ENCODE peak calls at places on chromosomes 13 and 19, in eight cellular contexts. Z, G, Y, O, M, J, T and Q are unnamed samples.

GRCh38 chr19:38394488-38394887 is 6.0 kb downstream of the SPRED3 start:
- DNase-seq in T (no peak), J (peak), Y (no peak), G (no peak), O (peak), Z (peak), M (no peak), Q (no peak)

GRCh38 chr19:40576181-40576584 is 490 bp upstream of the SHKBP1 start:
- DNase-seq in O (no peak), Y (no peak), T (no peak), G (no peak), Z (no peak), J (no peak), M (peak), Q (no peak)

GRCh38 chr19:1411255-1412191 is 4.1 kb downstream of the DAZAP1 start:
- DNase-seq in Y (no peak), M (no peak), Z (peak), J (no peak), G (peak), T (no peak), O (no peak), Q (no peak)

GRCh38 chr13:62512194-62513141 is 1096.8 kb upstream of the PCDH20 start:
- DNase-seq in T (no peak), O (peak), Z (peak), Y (peak), M (peak), G (peak), J (peak), Q (no peak)

GRCh38 chr19:5882421-5882968 is 12.2 kb upstream of the FUT5 start:
- DNase-seq in Y (no peak), G (no peak), O (peak), J (no peak), T (no peak), Z (no peak), M (no peak), Q (no peak)

GRCh38 chr19:10736916-10737551 is 19.2 kb downstream of the DNM2 start:
- DNase-seq in J (no peak), Z (no peak), M (no peak), G (no peak), Y (no peak), T (no peak), O (no peak), Q (no peak)

GRCh38 chr19:38270587-38271167 is 6.3 kb downstream of the SPINT2 start:
- DNase-seq in O (peak), G (peak), Y (no peak), M (no peak), T (no peak), Z (no peak), J (no peak), Q (no peak)

GRCh38 chr19:1266116-1266817 is 2.9 kb upstream of the CIRBP start:
- DNase-seq in Y (no peak), T (no peak), Z (peak), O (peak), G (peak), J (peak), M (peak), Q (peak)

GRCh38 chr19:10744222-10744847 is 26.5 kb downstream of the DNM2 start:
- DNase-seq in O (no peak), J (no peak), G (no peak), M (no peak), Z (no peak), T (no peak), Y (no peak), Q (no peak)

GRCh38 chr19:35048911-35049411 is 7.4 kb downstream of the HPN start:
- DNase-seq in T (no peak), G (no peak), J (no peak), O (no peak), M (no peak), Y (no peak), Z (no peak), Q (no peak)

GRCh38 chr19:3321696-3322095 is 44.7 kb upstream of the NFIC start:
- DNase-seq in Z (no peak), M (no peak), O (no peak), G (no peak), J (no peak), T (no peak), Y (no peak), Q (no peak)

GRCh38 chr19:48806518-48806817 is 4.4 kb downstream of the BCAT2 start:
- DNase-seq in O (no peak), Z (no peak), J (peak), T (no peak), M (no peak), Y (no peak), G (no peak), Q (peak)

GRCh38 chr19:38666662-38667448 is 19.4 kb downstream of the ACTN4 start:
- DNase-seq in Z (peak), O (peak), G (no peak), T (no peak), Y (no peak), M (peak), J (peak), Q (peak)

GRCh38 chr13:112354330-112355273 is 21.6 kb upstream of the SPACA7 start:
- DNase-seq in Z (no peak), J (no peak), O (no peak), T (no peak), G (no peak), M (no peak), Y (no peak), Q (no peak)

GRCh38 chr19:850979-851335 is 1.1 kb upstream of the ELANE start:
- DNase-seq in T (no peak), G (no peak), Z (no peak), Y (no peak), O (no peak), J (no peak), M (no peak), Q (no peak)

GRCh38 chr19:50723069-50723468 is at the start of gene CLEC11A:
- DNase-seq in M (no peak), O (peak), G (no peak), Y (peak), T (no peak), J (no peak), Z (peak), Q (peak)

GRCh38 chr13:50905256-50905655 is 4.3 kb upstream of the RNASEH2B start:
- DNase-seq in J (no peak), T (no peak), O (no peak), M (no peak), G (no peak), Y (no peak), Z (no peak), Q (no peak)

GRCh38 chr19:48638831-48639381 is 1.7 kb upstream of the DBP start:
- DNase-seq in Z (no peak), M (peak), J (no peak), Y (no peak), T (no peak), G (no peak), O (no peak), Q (no peak)

GRCh38 chr13:75139291-75139690 is 342.7 kb downstream of the TBC1D4 start:
- DNase-seq in T (no peak), J (no peak), Z (peak), M (no peak), Y (no peak), O (peak), G (no peak), Q (no peak)

GRCh38 chr19:18899624-18900560 is 3.9 kb upstream of the CERS1 start:
- DNase-seq in Y (no peak), M (no peak), G (no peak), Z (no peak), O (no peak), T (no peak), J (no peak), Q (no peak)

DNA sequence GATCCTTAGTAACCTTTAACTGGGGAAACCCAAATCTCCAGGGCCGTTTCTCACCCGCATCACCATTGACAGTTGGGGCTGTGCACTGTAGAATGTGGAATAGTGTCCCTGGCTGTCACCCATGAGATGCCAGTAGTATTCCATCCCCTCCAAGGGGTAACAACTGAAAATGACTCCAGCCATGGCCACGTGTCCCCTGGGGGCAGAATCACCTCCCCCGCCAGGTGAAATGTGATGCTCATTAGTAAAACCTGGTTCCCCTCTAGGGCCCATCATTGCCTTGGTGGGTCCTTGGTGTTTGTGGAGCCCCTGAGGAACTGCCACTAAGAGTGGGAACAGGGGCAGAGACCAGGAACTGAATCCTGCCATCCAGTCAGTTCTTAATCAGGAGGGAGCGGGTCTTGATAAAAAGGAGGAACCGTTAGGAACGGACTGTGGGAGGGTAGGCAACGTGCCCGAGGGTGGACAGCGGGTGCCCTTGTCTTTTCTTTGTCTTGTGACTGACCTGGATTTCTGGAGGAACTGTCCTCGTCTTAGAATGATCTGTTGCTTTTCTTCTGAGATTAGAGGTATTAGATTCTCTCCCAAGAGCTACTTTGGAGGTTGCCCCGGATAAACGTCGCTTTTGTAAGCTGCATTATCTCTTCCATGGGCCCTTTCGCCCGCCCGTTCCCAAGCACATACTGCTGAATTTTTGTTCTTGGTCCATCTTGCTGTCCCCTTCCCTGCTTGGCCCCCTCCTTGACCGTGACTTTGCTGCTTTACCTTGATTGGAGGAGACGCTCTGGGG is 3.5 kb downstream of the MYO9B start:
- DNase-seq in T (no peak), J (no peak), Y (no peak), O (peak), G (peak), M (no peak), Z (peak), Q (no peak)
- H3K4me3 ChIP-seq in T (peak), J (no peak), Y (peak), O (peak), G (peak), M (no peak), Z (peak), Q (peak)

GRCh38 chr19:7799640-7800355 is 30.2 kb upstream of the EVI5L start:
- DNase-seq in T (no peak), Y (peak), O (peak), M (peak), Z (peak), G (peak), J (peak), Q (no peak)
- H3K4me3 ChIP-seq in T (no peak), Y (peak), O (peak), M (peak), Z (peak), G (no peak), J (no peak), Q (no peak)

DNA sequence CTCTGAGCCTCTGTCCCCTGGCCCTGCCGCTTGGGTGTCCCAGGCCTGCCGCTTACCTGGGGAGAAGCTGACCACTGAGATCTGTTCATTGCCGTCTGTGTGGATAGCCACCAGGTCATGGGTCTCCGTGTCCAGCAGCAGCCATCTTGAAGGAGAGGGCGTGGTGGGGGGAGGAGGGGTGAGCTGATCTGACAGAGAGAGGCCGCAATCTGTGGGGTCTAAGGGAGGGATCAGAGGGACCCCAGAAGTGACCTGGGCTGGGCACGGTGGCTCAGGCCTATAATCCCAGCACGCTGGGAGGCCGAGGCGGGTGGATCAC is 14.7 kb upstream of the GPR4 start:
- DNase-seq in J (no peak), O (no peak), G (no peak), M (no peak), T (no peak), Y (no peak), Z (no peak), Q (no peak)
- H3K4me3 ChIP-seq in J (no peak), O (no peak), G (no peak), M (peak), T (no peak), Y (no peak), Z (no peak), Q (no peak)

GRCh38 chr13:94641432-94641941 is 39.8 kb downstream of the GPR180 start:
- DNase-seq in J (peak), T (no peak), G (no peak), O (peak), Y (peak), M (no peak), Z (peak), Q (no peak)
- H3K4me3 ChIP-seq in J (no peak), T (no peak), G (no peak), O (no peak), Y (peak), M (no peak), Z (no peak), Q (no peak)

GRCh38 chr19:56332695-56333094 is 18.1 kb upstream of the ZSCAN5A start:
- DNase-seq in O (no peak), J (no peak), T (no peak), Z (no peak), Y (no peak), G (no peak), M (no peak), Q (no peak)
- H3K4me3 ChIP-seq in O (no peak), J (no peak), T (no peak), Z (no peak), Y (no peak), G (no peak), M (no peak), Q (no peak)